ENCODE peak calls at places on chromosome 4, in five cellular contexts. A is NCI-H1092, R is Caco-2, P is memory B cell, Y is pancreas. W is an unnamed sample.
A peak's percentile ranks its signal among the peaks of the same experiment; 100 is the strongest.

GRCh38 chr4:107825072-107825789 is 499 bp downstream of the SGMS2 start:
- DNase-seq in A (peak; percentile 42), R (peak; percentile 48), P (no peak), Y (no peak), W (peak; percentile 65)

GRCh38 chr4:11592276-11592675 is 163.6 kb upstream of the HS3ST1 start:
- DNase-seq in A (no peak), R (no peak), P (no peak), Y (no peak), W (no peak)

GRCh38 chr4:183350317-183351071 is 28.3 kb upstream of the CLDN24 start:
- DNase-seq in A (no peak), R (no peak), P (no peak), Y (no peak), W (no peak)

GRCh38 chr4:81466841-81467671 is 4.7 kb downstream of the RASGEF1B start:
- DNase-seq in A (peak; percentile 69), R (peak; percentile 78), P (peak; percentile 76), Y (no peak), W (no peak)

GRCh38 chr4:150318527-150318926 is 240.3 kb downstream of the DCLK2 start:
- DNase-seq in A (no peak), R (no peak), P (no peak), Y (no peak), W (no peak)

GRCh38 chr4:10102981-10103330 is 13.6 kb downstream of the WDR1 start:
- DNase-seq in A (no peak), R (no peak), P (no peak), Y (no peak), W (no peak)

GRCh38 chr4:145804134-145804533 is 124.2 kb downstream of the C4orf51 start:
- DNase-seq in A (no peak), R (no peak), P (no peak), Y (no peak), W (peak; percentile 55)

GRCh38 chr4:1523907-1524636 is 117.8 kb upstream of the NKX1-1 start:
- DNase-seq in A (no peak), R (no peak), P (no peak), Y (peak; percentile 39), W (peak; percentile 31)

GRCh38 chr4:3160325-3160915 is 85.9 kb downstream of the HTT start:
- DNase-seq in A (no peak), R (no peak), P (no peak), Y (no peak), W (no peak)

GRCh38 chr4:147195386-147195785 is 249.7 kb upstream of the TTC29 start:
- DNase-seq in A (no peak), R (no peak), P (no peak), Y (no peak), W (no peak)

GRCh38 chr4:11106190-11106589 is 322.5 kb downstream of the HS3ST1 start:
- DNase-seq in A (no peak), R (no peak), P (no peak), Y (no peak), W (no peak)

GRCh38 chr4:6702761-6703160 is 6.9 kb downstream of the MRFAP1L1 start:
- DNase-seq in A (no peak), R (no peak), P (no peak), Y (no peak), W (no peak)

GRCh38 chr4:22514001-22514400 is 1.9 kb downstream of the ADGRA3 start:
- DNase-seq in A (no peak), R (no peak), P (no peak), Y (no peak), W (no peak)

GRCh38 chr4:114349543-114350175 is 248.9 kb upstream of the UGT8 start:
- DNase-seq in A (no peak), R (no peak), P (no peak), Y (no peak), W (no peak)

GRCh38 chr4:96599752-96600151 is 759.9 kb downstream of the PDHA2 start:
- DNase-seq in A (no peak), R (no peak), P (no peak), Y (no peak), W (no peak)

GRCh38 chr4:76589402-76589801 is 154.4 kb downstream of the SHROOM3 start:
- DNase-seq in A (no peak), R (peak; percentile 74), P (no peak), Y (no peak), W (peak; percentile 35)

GRCh38 chr4:71110499-71110898 is 117.0 kb downstream of the DCK start:
- DNase-seq in A (no peak), R (no peak), P (no peak), Y (no peak), W (no peak)

GRCh38 chr4:726235-726787 is 20.7 kb downstream of the PCGF3 start:
- DNase-seq in A (no peak), R (no peak), P (no peak), Y (no peak), W (no peak)

GRCh38 chr4:9938933-9939332 is 82.4 kb downstream of the SLC2A9 start:
- DNase-seq in A (no peak), R (no peak), P (no peak), Y (no peak), W (no peak)

GRCh38 chr4:109164011-109164410 is 138.4 kb downstream of the COL25A1 start:
- DNase-seq in A (no peak), R (peak; percentile 17), P (no peak), Y (no peak), W (no peak)

GRCh38 chr4:25703731-25704388 is 48.2 kb downstream of the SLC34A2 start:
- DNase-seq in A (no peak), R (no peak), P (no peak), Y (no peak), W (no peak)

GRCh38 chr4:168304744-168305459 is 13.7 kb downstream of the DDX60 start:
- DNase-seq in A (peak; percentile 36), R (no peak), P (no peak), Y (no peak), W (peak; percentile 57)

GRCh38 chr4:158094413-158095110 is 78.3 kb downstream of the GASK1B start:
- DNase-seq in A (no peak), R (peak; percentile 78), P (no peak), Y (peak; percentile 60), W (peak; percentile 84)

GRCh38 chr4:189062047-189062820 is 878.4 kb upstream of the FRG1 start:
- DNase-seq in A (no peak), R (no peak), P (no peak), Y (no peak), W (no peak)

GRCh38 chr4:8732092-8732491 is 139.5 kb downstream of the CPZ start:
- DNase-seq in A (no peak), R (no peak), P (no peak), Y (no peak), W (no peak)

GRCh38 chr4:155906554-155907247 is 3.2 kb downstream of the TDO2 start:
- DNase-seq in A (no peak), R (no peak), P (no peak), Y (no peak), W (peak; percentile 66)

GRCh38 chr4:159455675-159456235 is 352.9 kb downstream of the RAPGEF2 start:
- DNase-seq in A (no peak), R (peak; percentile 45), P (no peak), Y (no peak), W (peak; percentile 18)

GRCh38 chr4:72567821-72568620 is 1.0 kb downstream of the ADAMTS3 start:
- DNase-seq in A (no peak), R (no peak), P (no peak), Y (peak; percentile 75), W (peak; percentile 93)